ENCODE peak calls at places on chromosome 13, in seven cellular contexts. P is tibial nerve, G is GM12892, J is uterus, S is HepG2, B is body of pancreas, U is testis. X is an unnamed sample.

GRCh38 chr13:100870898-100871297 is 196.3 kb upstream of the TMTC4 start:
- DNase-seq in P (no peak), G (no peak), J (no peak), S (no peak), B (no peak), U (no peak), X (no peak)

GRCh38 chr13:27347373-27347772 is 76.7 kb downstream of the RASL11A start:
- DNase-seq in P (no peak), G (no peak), J (no peak), S (no peak), B (no peak), U (no peak), X (no peak)

GRCh38 chr13:68173111-68173510 is 943.0 kb upstream of the PCDH9 start:
- DNase-seq in P (no peak), G (no peak), J (no peak), S (no peak), B (no peak), U (no peak), X (no peak)

GRCh38 chr13:24627090-24627714 is 53.0 kb upstream of the ATP12A start:
- DNase-seq in P (no peak), G (no peak), J (no peak), S (peak), B (no peak), U (peak), X (peak)

GRCh38 chr13:49240017-49240416 is 7.7 kb upstream of the CDADC1 start:
- DNase-seq in P (no peak), G (no peak), J (no peak), S (peak), B (no peak), U (peak), X (peak)

GRCh38 chr13:67223024-67223423 is 7.1 kb downstream of the PCDH9 start:
- DNase-seq in P (no peak), G (no peak), J (no peak), S (no peak), B (no peak), U (no peak), X (no peak)

GRCh38 chr13:95564091-95564490 is 11.6 kb downstream of the CLDN10 start:
- DNase-seq in P (no peak), G (no peak), J (no peak), S (no peak), B (no peak), U (no peak), X (no peak)

GRCh38 chr13:107807306-107808073 is 407.8 kb downstream of the LIG4 start:
- DNase-seq in P (no peak), G (no peak), J (no peak), S (no peak), B (no peak), U (no peak), X (no peak)

GRCh38 chr13:34391071-34391470 is 551.0 kb upstream of the NBEA start:
- DNase-seq in P (no peak), G (no peak), J (no peak), S (no peak), B (no peak), U (no peak), X (no peak)

GRCh38 chr13:27263438-27263837 is 7.2 kb upstream of the RASL11A start:
- DNase-seq in P (no peak), G (no peak), J (no peak), S (no peak), B (no peak), U (no peak), X (peak)

GRCh38 chr13:36919206-36919832 is 719 bp downstream of the SMAD9 start:
- DNase-seq in P (no peak), G (no peak), J (peak), S (peak), B (peak), U (peak), X (no peak)

GRCh38 chr13:39106216-39106995 is 68.2 kb downstream of the NHLRC3 start:
- DNase-seq in P (no peak), G (no peak), J (no peak), S (peak), B (no peak), U (no peak), X (no peak)

GRCh38 chr13:112229445-112229844 is 146.7 kb upstream of the SPACA7 start:
- DNase-seq in P (no peak), G (no peak), J (no peak), S (no peak), B (no peak), U (no peak), X (no peak)

GRCh38 chr13:49995535-49996165 is 1.2 kb upstream of the TRIM13 start:
- DNase-seq in P (no peak), G (no peak), J (no peak), S (no peak), B (no peak), U (no peak), X (peak)

GRCh38 chr13:97810152-97810551 is 143.3 kb upstream of the IPO5 start:
- DNase-seq in P (no peak), G (no peak), J (no peak), S (peak), B (no peak), U (no peak), X (peak)

GRCh38 chr13:111469450-111469849 is 149.0 kb downstream of the TEX29 start:
- DNase-seq in P (no peak), G (no peak), J (no peak), S (no peak), B (no peak), U (peak), X (no peak)

GRCh38 chr13:66036024-66036614 is 1194.0 kb downstream of the PCDH9 start:
- DNase-seq in P (no peak), G (no peak), J (no peak), S (no peak), B (no peak), U (no peak), X (no peak)

GRCh38 chr13:26707122-26708006 is 53.2 kb downstream of the GPR12 start:
- DNase-seq in P (no peak), G (no peak), J (no peak), S (peak), B (no peak), U (peak), X (peak)

GRCh38 chr13:94708971-94709614 is 3.3 kb downstream of the SOX21 start:
- DNase-seq in P (no peak), G (no peak), J (no peak), S (no peak), B (no peak), U (no peak), X (no peak)

GRCh38 chr13:33146843-33147611 is 130.8 kb downstream of the KL start:
- DNase-seq in P (no peak), G (peak), J (no peak), S (no peak), B (no peak), U (no peak), X (no peak)
- TF ChIP-seq POLR2A in P (no peak), G (peak), J (no peak), S (no peak), B (no peak), U (no peak), X (no peak)

DNA sequence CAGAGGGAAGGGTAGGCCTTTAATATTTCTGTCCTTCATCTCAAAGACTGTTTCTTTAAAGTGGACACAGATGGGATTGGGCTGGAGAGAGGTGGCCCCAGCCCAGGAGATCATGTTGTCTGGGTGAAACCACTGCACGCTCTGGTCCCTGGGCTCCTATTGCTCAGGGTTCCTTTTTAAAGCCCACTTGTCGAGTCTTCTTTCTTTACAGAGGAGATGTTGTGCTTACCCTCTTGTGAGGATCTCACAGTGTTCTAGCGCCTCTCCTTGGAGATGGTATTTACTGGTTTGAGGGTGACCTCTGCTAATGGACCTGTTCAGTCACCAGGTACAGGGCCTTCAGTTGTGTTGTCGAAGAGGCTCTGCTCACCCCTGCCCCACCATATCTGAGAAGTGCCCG is 128.4 kb downstream of the TM9SF2 start:
- DNase-seq in P (no peak), G (no peak), J (no peak), S (no peak), B (no peak), U (no peak), X (no peak)
- TF ChIP-seq POLR2A in P (no peak), G (no peak), J (no peak), S (no peak), B (no peak), U (no peak), X (no peak)

DNA sequence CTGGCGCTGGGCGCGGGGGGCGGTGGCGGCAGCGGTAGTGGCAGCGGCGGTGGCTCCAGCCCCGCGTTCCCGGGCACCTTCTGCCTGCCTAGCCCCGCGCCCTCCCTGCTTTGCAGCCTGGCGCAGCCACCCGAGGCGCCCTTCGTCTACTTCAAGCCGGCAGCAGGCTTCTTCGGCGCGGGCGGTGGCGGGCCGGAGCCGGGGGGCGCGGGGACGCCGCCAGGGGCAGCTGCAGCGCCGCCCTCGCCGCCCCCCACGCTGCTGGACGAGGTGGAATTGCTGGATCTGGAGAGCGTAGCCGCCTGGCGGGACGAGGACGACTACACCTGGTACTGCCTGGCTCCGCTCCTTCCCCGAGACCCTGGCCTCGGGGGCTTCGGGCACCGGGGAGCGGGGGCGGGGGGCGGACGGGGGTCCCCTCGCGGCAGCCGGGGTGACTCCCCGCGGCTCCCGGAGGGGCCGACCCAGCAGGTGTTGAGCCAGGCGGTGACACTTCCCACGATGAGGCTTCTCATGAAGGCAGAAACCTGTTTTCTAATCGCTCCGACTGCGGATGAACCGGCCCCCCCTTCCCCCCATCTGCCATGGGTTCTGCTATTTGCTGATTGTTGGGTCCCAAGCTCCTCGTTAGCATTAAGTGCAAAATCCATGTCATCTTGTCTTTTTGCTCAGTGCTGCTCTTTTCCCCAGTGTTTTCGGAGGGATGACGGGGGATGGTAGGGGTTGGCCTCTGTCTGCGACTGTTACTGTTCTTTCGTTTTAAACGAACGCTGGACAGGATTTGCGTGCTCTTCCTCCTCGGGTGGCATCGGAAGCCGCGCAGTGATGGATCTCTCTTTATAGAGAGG is 948 bp downstream of the SLAIN1 start:
- DNase-seq in P (no peak), G (peak), J (peak), S (no peak), B (peak), U (peak), X (peak)
- TF ChIP-seq POLR2A in P (no peak), G (no peak), J (no peak), S (no peak), B (no peak), U (no peak), X (no peak)

GRCh38 chr13:79480954-79481684 is at the start of gene NDFIP2:
- DNase-seq in P (peak), G (peak), J (peak), S (peak), B (peak), U (peak), X (peak)
- TF ChIP-seq POLR2A in P (no peak), G (peak), J (no peak), S (peak), B (peak), U (no peak), X (peak)

GRCh38 chr13:30857636-30858035 is 48.4 kb upstream of the MEDAG start:
- DNase-seq in P (no peak), G (no peak), J (no peak), S (no peak), B (no peak), U (no peak), X (no peak)

GRCh38 chr13:30859326-30859725 is 46.7 kb upstream of the MEDAG start:
- DNase-seq in P (no peak), G (no peak), J (no peak), S (no peak), B (no peak), U (no peak), X (no peak)

GRCh38 chr13:30856004-30856790 is 49.9 kb upstream of the MEDAG start:
- DNase-seq in P (no peak), G (no peak), J (no peak), S (no peak), B (no peak), U (no peak), X (no peak)

GRCh38 chr13:30855569-30855968 is 50.5 kb upstream of the MEDAG start:
- DNase-seq in P (no peak), G (no peak), J (no peak), S (no peak), B (no peak), U (no peak), X (no peak)

GRCh38 chr13:30857018-30857417 is 49.1 kb upstream of the MEDAG start:
- DNase-seq in P (no peak), G (no peak), J (no peak), S (no peak), B (no peak), U (no peak), X (no peak)
- TF ChIP-seq POLR2A in P (no peak), G (no peak), J (no peak), S (no peak), B (no peak), U (no peak), X (no peak)

DNA sequence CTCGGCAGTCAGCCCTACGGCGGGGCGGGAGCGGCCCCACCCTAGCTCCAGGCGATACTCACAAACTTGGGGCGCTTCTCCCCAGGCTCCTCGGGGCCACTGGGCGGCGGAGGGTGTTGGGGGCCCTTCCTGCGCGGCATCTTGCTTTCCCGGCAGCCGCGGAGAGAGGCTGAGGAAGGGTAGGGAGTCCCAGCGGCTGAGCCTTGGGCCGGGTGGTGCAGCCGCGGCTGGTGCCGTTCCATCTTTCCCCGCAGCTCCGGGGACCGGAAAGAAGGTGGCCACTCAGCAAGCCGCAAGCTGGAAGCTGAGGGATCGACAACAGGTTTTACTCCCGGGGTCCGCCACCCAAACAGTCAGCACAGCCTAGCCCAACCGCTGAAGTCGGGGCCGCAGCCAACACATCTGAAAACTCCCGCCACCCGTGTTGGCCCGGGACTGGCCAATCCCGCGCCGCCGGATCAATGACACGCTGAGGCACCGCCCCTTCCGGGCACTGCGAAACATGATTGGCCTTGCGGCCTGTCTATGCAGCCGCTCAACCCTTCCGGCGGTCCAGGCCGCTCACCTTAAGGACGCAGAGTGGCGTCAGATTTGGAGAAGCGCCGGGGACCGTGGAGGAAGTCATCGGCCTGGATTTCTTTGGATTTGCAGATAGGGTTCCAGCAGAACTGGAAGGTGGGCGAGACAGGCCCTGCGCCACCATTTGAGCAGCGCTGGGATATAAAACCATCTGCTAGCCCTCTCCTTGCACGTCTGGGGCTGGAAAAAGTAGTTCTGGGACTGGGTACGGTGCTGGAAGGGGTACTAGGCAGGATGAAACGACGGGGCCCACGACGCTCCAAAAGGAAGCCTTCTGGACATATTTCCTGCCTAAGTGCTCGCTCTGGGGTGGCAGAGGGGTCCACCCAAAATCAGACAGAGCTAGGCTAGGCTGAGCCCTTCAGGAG is at the start of gene DIAPH3:
- DNase-seq in P (peak), G (peak), J (peak), S (peak), B (peak), U (peak), X (peak)
- TF ChIP-seq POLR2A in P (peak), G (peak), J (peak), S (peak), B (peak), U (peak), X (peak)

X was measured in erythroblast.